ENCODE peak calls at places on chromosomes 7 and 10, in nine cellular contexts. X is transverse colon, H is OCI-LY7, E is HFF-Myc, O is adrenal gland, Z is GM12865, V is fibroblast of mammary gland, C is stomach, L is foreskin fibroblast. M is an unnamed sample.

GRCh38 chr10:100693815-100694214 is 51.6 kb upstream of the PAX2 start:
- DNase-seq in E (no peak), H (no peak), O (no peak), L (no peak), X (no peak), V (no peak), C (no peak), Z (no peak), M (no peak)

GRCh38 chr10:13587367-13587766 is 602 bp downstream of the PRPF18 start:
- DNase-seq in O (no peak), H (peak), E (no peak), C (no peak), X (peak), V (peak), L (peak), Z (peak), M (no peak)

GRCh38 chr7:113331155-113331898 is 213.0 kb upstream of the SMIM30 start:
- DNase-seq in C (no peak), E (no peak), O (no peak), V (no peak), H (no peak), X (no peak), L (no peak), Z (no peak), M (peak)

GRCh38 chr10:50603151-50603850 is 20.5 kb downstream of the SGMS1 start:
- DNase-seq in Z (no peak), E (no peak), O (no peak), C (no peak), V (no peak), H (no peak), X (no peak), L (no peak), M (no peak)

GRCh38 chr7:148700693-148701092 is 2.0 kb downstream of the CUL1 start:
- DNase-seq in X (peak), O (no peak), L (peak), H (peak), Z (peak), V (peak), E (no peak), C (no peak), M (peak)

GRCh38 chr7:16847381-16847860 is 34.4 kb downstream of the AGR3 start:
- DNase-seq in C (peak), E (no peak), Z (no peak), O (no peak), X (peak), L (peak), H (no peak), V (no peak), M (peak)

GRCh38 chr7:8057566-8057965 is 89.0 kb downstream of the GLCCI1 start:
- DNase-seq in L (no peak), H (no peak), C (no peak), O (no peak), Z (no peak), V (no peak), X (no peak), E (no peak), M (no peak)

GRCh38 chr10:29923416-29923970 is 135.9 kb downstream of the JCAD start:
- DNase-seq in H (no peak), L (no peak), C (no peak), Z (no peak), O (no peak), E (no peak), X (no peak), V (no peak), M (no peak)

GRCh38 chr7:95335093-95335492 is 10.8 kb upstream of the PON1 start:
- DNase-seq in E (no peak), X (no peak), H (no peak), V (peak), C (no peak), Z (no peak), O (no peak), L (peak), M (no peak)

GRCh38 chr7:34849163-34849960 is 187.9 kb downstream of the DPY19L1 start:
- DNase-seq in O (peak), Z (no peak), L (peak), H (no peak), X (no peak), V (no peak), C (no peak), E (no peak), M (no peak)

GRCh38 chr10:128143531-128143930 is 17.3 kb upstream of the MKI67 start:
- DNase-seq in V (no peak), C (no peak), L (no peak), O (no peak), X (no peak), E (no peak), H (no peak), Z (no peak), M (no peak)

GRCh38 chr10:75392744-75393143 is 8.8 kb downstream of the ZNF503 start:
- DNase-seq in H (no peak), L (no peak), C (no peak), E (no peak), Z (no peak), O (no peak), X (no peak), V (no peak), M (no peak)

GRCh38 chr10:93369588-93370164 is 112.5 kb downstream of the MYOF start:
- DNase-seq in H (no peak), O (no peak), Z (no peak), X (no peak), L (no peak), C (no peak), V (no peak), E (no peak), M (no peak)

GRCh38 chr10:12097791-12098190 is 29.0 kb downstream of the DHTKD1 start:
- DNase-seq in V (peak), E (no peak), X (peak), H (no peak), L (peak), O (no peak), Z (no peak), C (no peak), M (peak)

GRCh38 chr7:128309921-128310320 is 33.8 kb downstream of the RBM28 start:
- DNase-seq in E (no peak), Z (no peak), H (no peak), V (no peak), O (no peak), C (no peak), L (no peak), X (no peak), M (no peak)

GRCh38 chr7:117012284-117013174 is 59.2 kb downstream of the ST7 start:
- DNase-seq in O (no peak), Z (peak), H (peak), X (no peak), E (no peak), L (peak), C (no peak), V (peak), M (peak)

GRCh38 chr7:13032524-13032923 is 345.1 kb downstream of the ARL4A start:
- DNase-seq in H (no peak), O (no peak), V (peak), E (no peak), X (no peak), Z (no peak), L (no peak), C (no peak), M (peak)

GRCh38 chr10:122494833-122495232 is 33.5 kb downstream of the HTRA1 start:
- DNase-seq in O (no peak), L (peak), C (no peak), H (no peak), X (no peak), E (no peak), Z (no peak), V (peak), M (no peak)

GRCh38 chr10:99364125-99364524 is 35.0 kb downstream of the CNNM1 start:
- DNase-seq in H (no peak), X (no peak), V (peak), E (no peak), L (peak), C (no peak), Z (no peak), O (no peak), M (no peak)

GRCh38 chr10:792792-793100 is 103.3 kb upstream of the DIP2C start:
- DNase-seq in V (peak), O (no peak), H (no peak), E (no peak), C (no peak), L (peak), X (no peak), Z (no peak), M (no peak)

GRCh38 chr10:71659050-71659738 is 60.4 kb downstream of the C10orf105 start:
- DNase-seq in H (no peak), L (no peak), Z (no peak), X (no peak), V (no peak), C (no peak), E (no peak), O (no peak), M (no peak)

GRCh38 chr7:113731571-113731970 is 187.2 kb downstream of the PPP1R3A start:
- DNase-seq in L (peak), Z (no peak), H (no peak), V (no peak), E (no peak), X (no peak), O (no peak), C (no peak), M (no peak)

GRCh38 chr7:141654551-141654950 is 47.4 kb downstream of the DENND11 start:
- DNase-seq in C (peak), H (peak), V (peak), E (peak), X (peak), Z (peak), L (peak), O (peak), M (peak)

GRCh38 chr7:70093496-70093895 is 495.2 kb downstream of the AUTS2 start:
- DNase-seq in X (no peak), Z (no peak), V (peak), L (peak), C (no peak), E (no peak), H (no peak), O (peak), M (no peak)

GRCh38 chr10:48519731-48520506 is 85.0 kb downstream of the ARHGAP22 start:
- DNase-seq in C (peak), H (no peak), V (no peak), Z (no peak), O (no peak), L (no peak), X (no peak), E (no peak), M (peak)

GRCh38 chr7:114622189-114622588 is 207.6 kb downstream of the FOXP2 start:
- DNase-seq in L (no peak), E (no peak), Z (no peak), V (no peak), C (no peak), O (no peak), H (no peak), X (no peak), M (no peak)

GRCh38 chr10:114199239-114199638 is 20.1 kb downstream of the TDRD1 start:
- DNase-seq in E (no peak), O (no peak), X (no peak), H (no peak), V (no peak), C (no peak), L (no peak), Z (no peak), M (no peak)

GRCh38 chr7:117623606-117624005 is 143.8 kb downstream of the CFTR start:
- DNase-seq in C (no peak), X (no peak), O (no peak), L (no peak), E (no peak), V (no peak), Z (no peak), H (no peak), M (no peak)

GRCh38 chr7:116571037-116571436 is 46.2 kb downstream of the CAV1 start:
- DNase-seq in Z (no peak), X (no peak), C (no peak), H (no peak), V (peak), E (no peak), O (no peak), L (peak), M (no peak)

GRCh38 chr10:5616046-5616445 is 50.3 kb downstream of the ASB13 start:
- DNase-seq in H (no peak), L (no peak), C (no peak), O (no peak), E (no peak), X (no peak), V (no peak), Z (no peak), M (no peak)

GRCh38 chr7:46933596-46933995 is 648.3 kb downstream of the TNS3 start:
- DNase-seq in X (no peak), C (no peak), E (no peak), O (no peak), Z (no peak), H (no peak), V (peak), L (peak), M (no peak)

GRCh38 chr10:104117839-104118323 is 4.1 kb upstream of the SFR1 start:
- DNase-seq in H (no peak), L (peak), E (no peak), O (no peak), X (no peak), V (peak), Z (no peak), C (no peak), M (no peak)

GRCh38 chr10:14839305-14839695 is 1.2 kb downstream of the HSPA14 start:
- DNase-seq in H (peak), O (peak), E (no peak), Z (peak), L (peak), V (peak), C (no peak), X (peak), M (no peak)

GRCh38 chr7:75599244-75599771 is 107.2 kb downstream of the SPDYE5 start:
- DNase-seq in V (no peak), O (no peak), E (no peak), Z (no peak), L (no peak), C (no peak), H (no peak), X (no peak), M (no peak)

GRCh38 chr7:51031791-51032484 is 249.2 kb upstream of the GRB10 start:
- DNase-seq in H (no peak), E (no peak), Z (no peak), X (no peak), C (no peak), V (no peak), O (no peak), L (no peak), M (no peak)

GRCh38 chr10:63133787-63134557 is 844 bp downstream of the NRBF2 start:
- DNase-seq in Z (peak), X (no peak), O (peak), H (peak), C (peak), L (peak), V (peak), E (no peak), M (no peak)

GRCh38 chr10:49610015-49610734 is at the start of gene SLC18A3:
- DNase-seq in C (no peak), E (no peak), X (no peak), V (no peak), L (no peak), Z (no peak), H (no peak), O (no peak), M (no peak)

GRCh38 chr7:71261066-71261465 is 129.1 kb downstream of the GALNT17 start:
- DNase-seq in Z (no peak), O (no peak), E (no peak), H (no peak), C (no peak), L (no peak), X (no peak), V (no peak), M (no peak)
- H3K4me3 ChIP-seq in Z (no peak), O (no peak), E (no peak), H (no peak), C (no peak), L (no peak), X (no peak), V (no peak), M (no peak)

GRCh38 chr10:7218974-7219373 is 191.9 kb downstream of the SFMBT2 start:
- DNase-seq in E (no peak), V (peak), H (peak), Z (no peak), C (no peak), O (no peak), L (peak), X (no peak), M (no peak)
- TF ChIP-seq CTCF in E (no peak), V (peak), H (peak), Z (no peak), C (no peak), O (no peak), L (no peak), X (no peak), M (no peak)

GRCh38 chr7:44749992-44750391 is 1.3 kb downstream of the ZMIZ2 start:
- DNase-seq in H (no peak), E (no peak), Z (no peak), O (no peak), X (no peak), C (no peak), V (no peak), L (no peak), M (no peak)
- H3K4me3 ChIP-seq in H (peak), E (peak), Z (peak), O (no peak), X (peak), C (peak), V (peak), L (peak), M (peak)

DNA sequence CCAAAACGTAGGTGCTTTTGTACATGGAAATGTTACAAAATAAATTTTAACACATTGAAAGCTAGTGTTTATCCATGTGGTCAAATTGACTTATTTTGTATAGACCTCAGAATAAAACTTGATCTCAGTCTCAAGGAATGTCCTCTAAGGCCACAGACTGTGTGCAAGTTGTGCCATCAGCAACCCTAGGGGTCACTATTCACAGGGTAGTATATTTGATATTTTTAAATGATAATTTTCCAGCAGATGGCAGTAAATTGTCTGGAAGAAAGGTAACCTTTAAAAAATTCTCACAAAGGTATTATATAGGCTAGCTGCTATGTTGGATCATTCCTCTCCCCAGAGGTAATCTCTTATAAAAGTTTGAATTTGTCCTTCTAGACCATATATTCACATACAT is 12.9 kb upstream of the SNX10 start:
- DNase-seq in H (peak), L (no peak), Z (peak), C (no peak), E (no peak), V (peak), O (peak), X (no peak), M (no peak)
- TF ChIP-seq CTCF in H (peak), L (no peak), Z (no peak), C (no peak), E (no peak), V (peak), O (peak), X (peak), M (peak)

GRCh38 chr7:149714081-149714909 is 59.1 kb downstream of the ZNF467 start:
- DNase-seq in X (peak), H (peak), O (peak), L (peak), Z (peak), E (peak), C (peak), V (peak), M (no peak)
- H3K4me3 ChIP-seq in X (peak), H (peak), O (no peak), L (peak), Z (peak), E (peak), C (peak), V (peak), M (no peak)

DNA sequence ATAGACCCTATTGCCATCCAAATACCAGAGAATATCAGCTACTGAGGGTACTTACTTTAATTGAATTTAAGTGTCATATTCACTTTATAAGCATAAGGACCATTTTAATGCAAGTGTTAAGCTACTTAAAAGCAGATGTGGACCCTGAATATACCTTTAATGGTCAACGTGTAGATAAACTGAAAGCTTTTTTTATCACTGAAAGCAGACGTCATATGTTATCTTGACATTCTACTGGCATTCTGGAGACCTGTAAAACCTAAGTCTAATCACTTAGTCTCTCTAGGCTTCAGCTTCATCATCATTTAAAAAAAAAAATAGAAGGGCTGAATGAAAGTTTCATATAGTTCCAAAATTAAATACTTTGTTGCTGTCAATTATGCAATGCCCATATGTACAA is 116.5 kb downstream of the ELAPOR2 start:
- DNase-seq in O (no peak), L (no peak), C (no peak), X (no peak), Z (no peak), V (no peak), H (no peak), E (no peak), M (no peak)
- TF ChIP-seq CTCF in O (no peak), L (no peak), C (no peak), X (no peak), Z (no peak), V (no peak), H (no peak), E (no peak), M (no peak)

M was measured in Caco-2.